ENCODE peak calls at places on chromosomes 12 and 14, in ten cellular contexts. One of them, this sample, is unnamed.

GRCh38 chr12:66232258-66232657 is 43.2 kb downstream of the IRAK3 start:
- DNase-seq in NB4: no peak
- DNase-seq in adrenal gland: no peak
- DNase-seq in ascending aorta: no peak
- DNase-seq in uterus: no peak
- DNase-seq in GM23338: no peak
- DNase-seq in psoas muscle: no peak
- DNase-seq in fibroblast of mammary gland: no peak
- DNase-seq in AG10803: no peak
- DNase-seq in astrocyte of the cerebellum: no peak
- DNase-seq in this sample: no peak

GRCh38 chr12:47882796-47883546 is 21.8 kb downstream of the VDR start:
- DNase-seq in AG10803: no peak
- DNase-seq in NB4: no peak
- DNase-seq in fibroblast of mammary gland: no peak
- DNase-seq in astrocyte of the cerebellum: no peak
- DNase-seq in ascending aorta: no peak
- DNase-seq in adrenal gland: no peak
- DNase-seq in uterus: no peak
- DNase-seq in GM23338: peak
- DNase-seq in psoas muscle: no peak
- DNase-seq in this sample: no peak

GRCh38 chr14:88695873-88696272 is 96.9 kb downstream of the EML5 start:
- DNase-seq in ascending aorta: no peak
- DNase-seq in AG10803: peak
- DNase-seq in GM23338: no peak
- DNase-seq in astrocyte of the cerebellum: peak
- DNase-seq in NB4: no peak
- DNase-seq in psoas muscle: no peak
- DNase-seq in uterus: no peak
- DNase-seq in fibroblast of mammary gland: no peak
- DNase-seq in adrenal gland: no peak
- DNase-seq in this sample: no peak

GRCh38 chr12:116876151-116876869 is 4.9 kb downstream of the HRK start:
- DNase-seq in adrenal gland: no peak
- DNase-seq in uterus: no peak
- DNase-seq in NB4: no peak
- DNase-seq in astrocyte of the cerebellum: no peak
- DNase-seq in GM23338: peak
- DNase-seq in psoas muscle: no peak
- DNase-seq in AG10803: no peak
- DNase-seq in ascending aorta: no peak
- DNase-seq in fibroblast of mammary gland: no peak
- DNase-seq in this sample: no peak

GRCh38 chr14:65966188-65966587 is 520.0 kb upstream of the CCDC196 start:
- DNase-seq in NB4: no peak
- DNase-seq in GM23338: no peak
- DNase-seq in uterus: no peak
- DNase-seq in fibroblast of mammary gland: no peak
- DNase-seq in AG10803: no peak
- DNase-seq in ascending aorta: no peak
- DNase-seq in astrocyte of the cerebellum: no peak
- DNase-seq in adrenal gland: no peak
- DNase-seq in psoas muscle: no peak
- DNase-seq in this sample: no peak

GRCh38 chr12:115916910-115917668 is 360.4 kb downstream of the MED13L start:
- DNase-seq in ascending aorta: no peak
- DNase-seq in GM23338: peak
- DNase-seq in astrocyte of the cerebellum: no peak
- DNase-seq in uterus: peak
- DNase-seq in fibroblast of mammary gland: no peak
- DNase-seq in AG10803: no peak
- DNase-seq in adrenal gland: peak
- DNase-seq in psoas muscle: peak
- DNase-seq in NB4: peak
- DNase-seq in this sample: peak

GRCh38 chr12:23657598-23657997 is 291.9 kb downstream of the SOX5 start:
- DNase-seq in ascending aorta: no peak
- DNase-seq in AG10803: no peak
- DNase-seq in GM23338: no peak
- DNase-seq in astrocyte of the cerebellum: no peak
- DNase-seq in NB4: no peak
- DNase-seq in uterus: no peak
- DNase-seq in psoas muscle: no peak
- DNase-seq in fibroblast of mammary gland: no peak
- DNase-seq in adrenal gland: no peak
- DNase-seq in this sample: no peak

GRCh38 chr12:53205747-53206146 is 1.3 kb downstream of the ITGB7 start:
- DNase-seq in AG10803: peak
- DNase-seq in adrenal gland: no peak
- DNase-seq in psoas muscle: no peak
- DNase-seq in ascending aorta: no peak
- DNase-seq in GM23338: no peak
- DNase-seq in NB4: peak
- DNase-seq in astrocyte of the cerebellum: peak
- DNase-seq in fibroblast of mammary gland: peak
- DNase-seq in uterus: no peak
- DNase-seq in this sample: peak

GRCh38 chr14:28785096-28785952 is 18.7 kb downstream of the FOXG1 start:
- DNase-seq in astrocyte of the cerebellum: no peak
- DNase-seq in AG10803: peak
- DNase-seq in ascending aorta: no peak
- DNase-seq in uterus: no peak
- DNase-seq in fibroblast of mammary gland: no peak
- DNase-seq in GM23338: peak
- DNase-seq in NB4: no peak
- DNase-seq in psoas muscle: no peak
- DNase-seq in adrenal gland: no peak
- DNase-seq in this sample: peak

GRCh38 chr12:132312516-132312915 is 16.9 kb downstream of the GALNT9 start:
- DNase-seq in psoas muscle: peak
- DNase-seq in ascending aorta: no peak
- DNase-seq in GM23338: no peak
- DNase-seq in astrocyte of the cerebellum: no peak
- DNase-seq in AG10803: no peak
- DNase-seq in NB4: no peak
- DNase-seq in fibroblast of mammary gland: no peak
- DNase-seq in adrenal gland: no peak
- DNase-seq in uterus: no peak
- DNase-seq in this sample: no peak

GRCh38 chr14:68564826-68565760 is 227.8 kb downstream of the ZFP36L1 start:
- DNase-seq in adrenal gland: no peak
- DNase-seq in NB4: no peak
- DNase-seq in GM23338: peak
- DNase-seq in astrocyte of the cerebellum: no peak
- DNase-seq in psoas muscle: no peak
- DNase-seq in AG10803: peak
- DNase-seq in uterus: peak
- DNase-seq in fibroblast of mammary gland: peak
- DNase-seq in ascending aorta: no peak
- DNase-seq in this sample: peak

GRCh38 chr14:46580941-46581671 is 70.5 kb downstream of the RPL10L start:
- DNase-seq in NB4: peak
- DNase-seq in adrenal gland: no peak
- DNase-seq in AG10803: no peak
- DNase-seq in ascending aorta: no peak
- DNase-seq in astrocyte of the cerebellum: peak
- DNase-seq in GM23338: peak
- DNase-seq in psoas muscle: no peak
- DNase-seq in uterus: no peak
- DNase-seq in fibroblast of mammary gland: peak
- DNase-seq in this sample: peak

GRCh38 chr14:99462211-99462610 is 18.4 kb downstream of the SETD3 start:
- DNase-seq in AG10803: no peak
- DNase-seq in NB4: no peak
- DNase-seq in uterus: no peak
- DNase-seq in psoas muscle: no peak
- DNase-seq in fibroblast of mammary gland: no peak
- DNase-seq in GM23338: no peak
- DNase-seq in ascending aorta: no peak
- DNase-seq in adrenal gland: no peak
- DNase-seq in astrocyte of the cerebellum: no peak
- DNase-seq in this sample: no peak

GRCh38 chr14:99463974-99464373 is 16.7 kb downstream of the SETD3 start:
- DNase-seq in GM23338: no peak
- DNase-seq in fibroblast of mammary gland: no peak
- DNase-seq in adrenal gland: no peak
- DNase-seq in uterus: no peak
- DNase-seq in psoas muscle: no peak
- DNase-seq in AG10803: no peak
- DNase-seq in ascending aorta: no peak
- DNase-seq in NB4: no peak
- DNase-seq in astrocyte of the cerebellum: no peak
- DNase-seq in this sample: no peak

GRCh38 chr14:99461411-99461810 is 19.2 kb downstream of the SETD3 start:
- DNase-seq in fibroblast of mammary gland: no peak
- DNase-seq in psoas muscle: no peak
- DNase-seq in AG10803: no peak
- DNase-seq in adrenal gland: no peak
- DNase-seq in GM23338: no peak
- DNase-seq in NB4: no peak
- DNase-seq in astrocyte of the cerebellum: no peak
- DNase-seq in ascending aorta: no peak
- DNase-seq in uterus: no peak
- DNase-seq in this sample: no peak

GRCh38 chr14:99459491-99460100 is 21.1 kb downstream of the SETD3 start:
- DNase-seq in uterus: no peak
- DNase-seq in ascending aorta: no peak
- DNase-seq in fibroblast of mammary gland: no peak
- DNase-seq in astrocyte of the cerebellum: no peak
- DNase-seq in psoas muscle: no peak
- DNase-seq in AG10803: peak
- DNase-seq in NB4: no peak
- DNase-seq in adrenal gland: no peak
- DNase-seq in GM23338: no peak
- DNase-seq in this sample: peak

GRCh38 chr14:99460793-99461192 is 19.9 kb downstream of the SETD3 start:
- DNase-seq in psoas muscle: no peak
- DNase-seq in astrocyte of the cerebellum: no peak
- DNase-seq in NB4: peak
- DNase-seq in AG10803: no peak
- DNase-seq in uterus: no peak
- DNase-seq in ascending aorta: no peak
- DNase-seq in GM23338: peak
- DNase-seq in adrenal gland: no peak
- DNase-seq in fibroblast of mammary gland: no peak
- DNase-seq in this sample: no peak
- TF ChIP-seq CTCF in psoas muscle: no peak
- TF ChIP-seq CTCF in astrocyte of the cerebellum: no peak
- TF ChIP-seq CTCF in NB4: no peak
- TF ChIP-seq CTCF in AG10803: no peak
- TF ChIP-seq CTCF in uterus: no peak
- TF ChIP-seq CTCF in ascending aorta: no peak
- TF ChIP-seq CTCF in GM23338: peak
- TF ChIP-seq CTCF in adrenal gland: no peak
- TF ChIP-seq CTCF in fibroblast of mammary gland: no peak
- TF ChIP-seq CTCF in this sample: no peak

DNA sequence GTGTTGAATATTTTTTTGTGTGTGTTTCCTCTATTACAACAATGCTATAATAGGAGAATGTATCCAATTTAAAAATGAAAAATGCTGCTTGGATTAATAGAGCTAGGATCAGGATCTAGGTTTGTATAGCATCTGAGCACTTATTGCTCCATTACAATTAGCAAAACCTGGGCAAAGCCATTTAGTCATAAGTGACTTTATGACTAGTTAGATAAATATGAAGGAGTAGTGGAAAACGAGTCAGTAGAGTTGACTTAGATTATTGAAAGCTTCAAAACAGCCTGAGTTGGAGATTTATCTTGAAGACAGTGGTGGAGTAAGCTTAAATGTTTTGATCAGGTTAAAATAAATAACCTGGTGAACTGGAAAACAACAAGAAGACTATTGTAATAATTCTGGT is 2.8 kb downstream of the MED21 start:
- DNase-seq in NB4: no peak
- DNase-seq in adrenal gland: no peak
- DNase-seq in fibroblast of mammary gland: peak
- DNase-seq in astrocyte of the cerebellum: no peak
- DNase-seq in AG10803: no peak
- DNase-seq in ascending aorta: no peak
- DNase-seq in uterus: no peak
- DNase-seq in psoas muscle: no peak
- DNase-seq in GM23338: no peak
- DNase-seq in this sample: no peak
- H3K4me3 ChIP-seq in NB4: peak
- H3K4me3 ChIP-seq in adrenal gland: no peak
- H3K4me3 ChIP-seq in fibroblast of mammary gland: no peak
- H3K4me3 ChIP-seq in astrocyte of the cerebellum: no peak
- H3K4me3 ChIP-seq in AG10803: no peak
- H3K4me3 ChIP-seq in ascending aorta: no peak
- H3K4me3 ChIP-seq in uterus: no peak
- H3K4me3 ChIP-seq in psoas muscle: no peak
- H3K4me3 ChIP-seq in GM23338: no peak
- H3K4me3 ChIP-seq in this sample: no peak

DNA sequence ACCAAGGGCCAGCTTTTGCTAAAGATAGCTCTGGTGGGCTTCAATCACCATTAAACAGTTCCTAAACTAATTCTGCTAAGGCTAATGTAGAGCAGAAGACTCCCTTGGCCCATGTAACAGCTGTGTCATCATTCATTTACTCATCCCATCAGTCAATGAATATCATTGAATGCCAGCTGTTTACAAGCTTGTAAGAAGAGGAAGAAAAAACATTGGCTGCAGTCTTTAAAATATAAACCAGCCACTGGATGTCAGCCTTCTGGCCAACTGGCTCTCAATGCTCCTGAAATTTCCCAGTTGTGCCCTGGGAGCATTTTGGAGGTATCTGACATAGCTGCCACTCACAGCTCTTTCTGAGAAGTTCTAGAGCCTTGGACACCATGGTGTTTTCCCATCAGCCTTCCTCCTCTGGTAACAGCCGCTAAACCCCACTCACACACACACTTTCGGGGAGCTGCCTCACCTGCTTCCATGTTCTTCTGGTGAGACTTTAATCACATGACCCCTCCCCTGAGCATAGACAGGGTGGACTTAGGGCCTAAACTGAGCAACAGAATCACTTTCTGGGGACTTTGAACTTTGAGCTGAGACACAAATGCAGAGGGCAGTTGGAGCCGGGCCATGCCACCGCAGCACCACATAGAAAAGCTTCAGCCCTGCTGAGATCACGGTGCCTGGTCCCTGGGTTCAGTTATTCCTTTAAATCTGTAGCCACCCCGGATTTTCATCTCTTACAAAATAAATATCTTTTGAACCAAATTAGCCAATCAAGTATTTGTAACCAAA is 18.2 kb upstream of the MAP3K9 start:
- DNase-seq in GM23338: no peak
- DNase-seq in uterus: no peak
- DNase-seq in NB4: peak
- DNase-seq in ascending aorta: no peak
- DNase-seq in fibroblast of mammary gland: peak
- DNase-seq in AG10803: peak
- DNase-seq in astrocyte of the cerebellum: no peak
- DNase-seq in psoas muscle: no peak
- DNase-seq in adrenal gland: no peak
- DNase-seq in this sample: peak
- TF ChIP-seq CTCF in GM23338: peak
- TF ChIP-seq CTCF in uterus: no peak
- TF ChIP-seq CTCF in NB4: no peak
- TF ChIP-seq CTCF in ascending aorta: no peak
- TF ChIP-seq CTCF in fibroblast of mammary gland: peak
- TF ChIP-seq CTCF in AG10803: peak
- TF ChIP-seq CTCF in astrocyte of the cerebellum: no peak
- TF ChIP-seq CTCF in psoas muscle: no peak
- TF ChIP-seq CTCF in adrenal gland: no peak
- TF ChIP-seq CTCF in this sample: no peak

GRCh38 chr14:24674204-24674970 is 40.4 kb upstream of the GZMB start:
- DNase-seq in uterus: no peak
- DNase-seq in astrocyte of the cerebellum: no peak
- DNase-seq in fibroblast of mammary gland: no peak
- DNase-seq in AG10803: no peak
- DNase-seq in psoas muscle: no peak
- DNase-seq in adrenal gland: no peak
- DNase-seq in NB4: peak
- DNase-seq in GM23338: no peak
- DNase-seq in ascending aorta: no peak
- DNase-seq in this sample: no peak
- H3K4me3 ChIP-seq in uterus: no peak
- H3K4me3 ChIP-seq in astrocyte of the cerebellum: no peak
- H3K4me3 ChIP-seq in fibroblast of mammary gland: no peak
- H3K4me3 ChIP-seq in AG10803: no peak
- H3K4me3 ChIP-seq in psoas muscle: no peak
- H3K4me3 ChIP-seq in adrenal gland: no peak
- H3K4me3 ChIP-seq in NB4: peak
- H3K4me3 ChIP-seq in GM23338: no peak
- H3K4me3 ChIP-seq in ascending aorta: no peak
- H3K4me3 ChIP-seq in this sample: no peak